ENCODE peak calls at places on chromosome 14, in nine cellular contexts. One of them, this sample, is unnamed.

GRCh38 chr14:99255621-99256482 is 16.1 kb downstream of the BCL11B start:
- DNase-seq in cardiac fibroblast: no peak
- DNase-seq in stimulated activated CD4-positive, alpha-beta T cell treated with anti-CD3 and anti-CD28 coated beads, TNF-alpha, amount 100 ng/mL, for 4 hours: no peak
- DNase-seq in left ventricle myocardium superior: no peak
- DNase-seq in ureter: no peak
- DNase-seq in astrocyte of the spinal cord: no peak
- DNase-seq in foreskin melanocyte: no peak
- DNase-seq in AG04450: no peak
- DNase-seq in frontal cortex: no peak
- DNase-seq in this sample: no peak

GRCh38 chr14:23568600-23569310 is 1.2 kb upstream of the AP1G2 start:
- DNase-seq in cardiac fibroblast: no peak
- DNase-seq in stimulated activated CD4-positive, alpha-beta T cell treated with anti-CD3 and anti-CD28 coated beads, TNF-alpha, amount 100 ng/mL, for 4 hours: no peak
- DNase-seq in left ventricle myocardium superior: no peak
- DNase-seq in ureter: peak
- DNase-seq in astrocyte of the spinal cord: no peak
- DNase-seq in foreskin melanocyte: no peak
- DNase-seq in AG04450: no peak
- DNase-seq in frontal cortex: no peak
- DNase-seq in this sample: no peak

GRCh38 chr14:43003845-43004244 is 1397.2 kb downstream of the LRFN5 start:
- DNase-seq in cardiac fibroblast: no peak
- DNase-seq in stimulated activated CD4-positive, alpha-beta T cell treated with anti-CD3 and anti-CD28 coated beads, TNF-alpha, amount 100 ng/mL, for 4 hours: no peak
- DNase-seq in left ventricle myocardium superior: no peak
- DNase-seq in ureter: no peak
- DNase-seq in astrocyte of the spinal cord: peak
- DNase-seq in foreskin melanocyte: peak
- DNase-seq in AG04450: no peak
- DNase-seq in frontal cortex: no peak
- DNase-seq in this sample: peak

GRCh38 chr14:31435276-31435675 is 14.9 kb upstream of the HEATR5A start:
- DNase-seq in cardiac fibroblast: peak
- DNase-seq in stimulated activated CD4-positive, alpha-beta T cell treated with anti-CD3 and anti-CD28 coated beads, TNF-alpha, amount 100 ng/mL, for 4 hours: no peak
- DNase-seq in left ventricle myocardium superior: no peak
- DNase-seq in ureter: no peak
- DNase-seq in astrocyte of the spinal cord: no peak
- DNase-seq in foreskin melanocyte: no peak
- DNase-seq in AG04450: no peak
- DNase-seq in frontal cortex: no peak
- DNase-seq in this sample: no peak

GRCh38 chr14:88005050-88005481 is at the start of gene GPR65:
- DNase-seq in cardiac fibroblast: peak
- DNase-seq in stimulated activated CD4-positive, alpha-beta T cell treated with anti-CD3 and anti-CD28 coated beads, TNF-alpha, amount 100 ng/mL, for 4 hours: no peak
- DNase-seq in left ventricle myocardium superior: no peak
- DNase-seq in ureter: no peak
- DNase-seq in astrocyte of the spinal cord: no peak
- DNase-seq in foreskin melanocyte: no peak
- DNase-seq in AG04450: no peak
- DNase-seq in frontal cortex: no peak
- DNase-seq in this sample: no peak

GRCh38 chr14:63223596-63223995 is 19.4 kb downstream of the RHOJ start:
- DNase-seq in cardiac fibroblast: no peak
- DNase-seq in stimulated activated CD4-positive, alpha-beta T cell treated with anti-CD3 and anti-CD28 coated beads, TNF-alpha, amount 100 ng/mL, for 4 hours: no peak
- DNase-seq in left ventricle myocardium superior: no peak
- DNase-seq in ureter: no peak
- DNase-seq in astrocyte of the spinal cord: no peak
- DNase-seq in foreskin melanocyte: no peak
- DNase-seq in AG04450: no peak
- DNase-seq in frontal cortex: no peak
- DNase-seq in this sample: no peak

GRCh38 chr14:69539631-69540410 is 34.9 kb downstream of the CCDC177 start:
- DNase-seq in cardiac fibroblast: peak
- DNase-seq in stimulated activated CD4-positive, alpha-beta T cell treated with anti-CD3 and anti-CD28 coated beads, TNF-alpha, amount 100 ng/mL, for 4 hours: no peak
- DNase-seq in left ventricle myocardium superior: peak
- DNase-seq in ureter: no peak
- DNase-seq in astrocyte of the spinal cord: peak
- DNase-seq in foreskin melanocyte: no peak
- DNase-seq in AG04450: peak
- DNase-seq in frontal cortex: no peak
- DNase-seq in this sample: no peak

GRCh38 chr14:30521899-30522736 is 36.8 kb upstream of the G2E3 start:
- DNase-seq in cardiac fibroblast: peak
- DNase-seq in stimulated activated CD4-positive, alpha-beta T cell treated with anti-CD3 and anti-CD28 coated beads, TNF-alpha, amount 100 ng/mL, for 4 hours: no peak
- DNase-seq in left ventricle myocardium superior: no peak
- DNase-seq in ureter: no peak
- DNase-seq in astrocyte of the spinal cord: peak
- DNase-seq in foreskin melanocyte: peak
- DNase-seq in AG04450: no peak
- DNase-seq in frontal cortex: peak
- DNase-seq in this sample: peak

GRCh38 chr14:100653409-100653808 is 66.2 kb upstream of the BEGAIN start:
- DNase-seq in cardiac fibroblast: no peak
- DNase-seq in stimulated activated CD4-positive, alpha-beta T cell treated with anti-CD3 and anti-CD28 coated beads, TNF-alpha, amount 100 ng/mL, for 4 hours: no peak
- DNase-seq in left ventricle myocardium superior: peak
- DNase-seq in ureter: no peak
- DNase-seq in astrocyte of the spinal cord: no peak
- DNase-seq in foreskin melanocyte: no peak
- DNase-seq in AG04450: no peak
- DNase-seq in frontal cortex: no peak
- DNase-seq in this sample: no peak

GRCh38 chr14:100030441-100031153 is 34.6 kb upstream of the EVL start:
- DNase-seq in cardiac fibroblast: peak
- DNase-seq in stimulated activated CD4-positive, alpha-beta T cell treated with anti-CD3 and anti-CD28 coated beads, TNF-alpha, amount 100 ng/mL, for 4 hours: no peak
- DNase-seq in left ventricle myocardium superior: no peak
- DNase-seq in ureter: no peak
- DNase-seq in astrocyte of the spinal cord: peak
- DNase-seq in foreskin melanocyte: peak
- DNase-seq in AG04450: peak
- DNase-seq in frontal cortex: no peak
- DNase-seq in this sample: no peak

GRCh38 chr14:36513012-36513420 is 7.0 kb downstream of the NKX2-1 start:
- DNase-seq in cardiac fibroblast: no peak
- DNase-seq in stimulated activated CD4-positive, alpha-beta T cell treated with anti-CD3 and anti-CD28 coated beads, TNF-alpha, amount 100 ng/mL, for 4 hours: no peak
- DNase-seq in left ventricle myocardium superior: no peak
- DNase-seq in ureter: no peak
- DNase-seq in astrocyte of the spinal cord: no peak
- DNase-seq in foreskin melanocyte: no peak
- DNase-seq in AG04450: no peak
- DNase-seq in frontal cortex: no peak
- DNase-seq in this sample: peak

GRCh38 chr14:93788557-93789365 is 476 bp upstream of the PRIMA1 start:
- DNase-seq in cardiac fibroblast: no peak
- DNase-seq in stimulated activated CD4-positive, alpha-beta T cell treated with anti-CD3 and anti-CD28 coated beads, TNF-alpha, amount 100 ng/mL, for 4 hours: no peak
- DNase-seq in left ventricle myocardium superior: peak
- DNase-seq in ureter: no peak
- DNase-seq in astrocyte of the spinal cord: no peak
- DNase-seq in foreskin melanocyte: peak
- DNase-seq in AG04450: no peak
- DNase-seq in frontal cortex: peak
- DNase-seq in this sample: peak

GRCh38 chr14:105153331-105153731 is 15.2 kb downstream of the JAG2 start:
- DNase-seq in cardiac fibroblast: no peak
- DNase-seq in stimulated activated CD4-positive, alpha-beta T cell treated with anti-CD3 and anti-CD28 coated beads, TNF-alpha, amount 100 ng/mL, for 4 hours: no peak
- DNase-seq in left ventricle myocardium superior: peak
- DNase-seq in ureter: no peak
- DNase-seq in astrocyte of the spinal cord: no peak
- DNase-seq in foreskin melanocyte: no peak
- DNase-seq in AG04450: no peak
- DNase-seq in frontal cortex: no peak
- DNase-seq in this sample: no peak

This sample was measured in NCI-H1105.